ENCODE peak calls at places on chromosome 20, in four cellular contexts. R is HepG2, V is H1, L is stomach. Z is an unnamed sample.

GRCh38 chr20:45306431-45306982 is at the start of gene RBPJL:
- DNase-seq in R (no peak), V (no peak), L (no peak), Z (no peak)

GRCh38 chr20:35991142-35991771 is 22.9 kb downstream of the CNBD2 start:
- DNase-seq in V (no peak), L (peak; percentile 42), R (peak; percentile 35), Z (peak; percentile 25)

GRCh38 chr20:25408170-25408547 is 686 bp downstream of the GINS1 start:
- DNase-seq in L (no peak), R (no peak), V (no peak), Z (no peak)

GRCh38 chr20:46990811-46991567 is 96.3 kb downstream of the EYA2 start:
- DNase-seq in L (no peak), V (no peak), R (no peak), Z (no peak)

GRCh38 chr20:33007376-33008335 is at the start of gene BPIFB2:
- DNase-seq in L (no peak), R (peak; percentile 97), V (no peak), Z (no peak)

GRCh38 chr20:31485450-31486339 is 10.6 kb downstream of the REM1 start:
- DNase-seq in R (no peak), L (no peak), V (no peak), Z (peak; percentile 44)

GRCh38 chr20:1802385-1803215 is 92.6 kb upstream of the SIRPA start:
- DNase-seq in L (no peak), R (peak; percentile 67), V (no peak), Z (peak; percentile 56)

GRCh38 chr20:22773326-22773725 is 189.0 kb upstream of the FOXA2 start:
- DNase-seq in R (no peak), L (no peak), V (no peak), Z (no peak)

GRCh38 chr20:63643499-63643898 is 9.7 kb downstream of the STMN3 start:
- DNase-seq in R (no peak), V (no peak), L (no peak), Z (no peak)

GRCh38 chr20:63642518-63643247 is 10.5 kb downstream of the STMN3 start:
- DNase-seq in R (no peak), V (no peak), L (no peak), Z (peak; percentile 29)

GRCh38 chr20:63648190-63648589 is 5.0 kb downstream of the STMN3 start:
- DNase-seq in V (no peak), R (no peak), L (no peak), Z (no peak)

GRCh38 chr20:63643966-63644365 is 9.3 kb downstream of the STMN3 start:
- DNase-seq in L (no peak), V (no peak), R (no peak), Z (no peak)

GRCh38 chr20:63645218-63645617 is 8.0 kb downstream of the STMN3 start:
- DNase-seq in R (no peak), L (no peak), V (no peak), Z (no peak)
- TF ChIP-seq EP300 in R (no peak), L (no peak), V (no peak), Z (no peak)

DNA sequence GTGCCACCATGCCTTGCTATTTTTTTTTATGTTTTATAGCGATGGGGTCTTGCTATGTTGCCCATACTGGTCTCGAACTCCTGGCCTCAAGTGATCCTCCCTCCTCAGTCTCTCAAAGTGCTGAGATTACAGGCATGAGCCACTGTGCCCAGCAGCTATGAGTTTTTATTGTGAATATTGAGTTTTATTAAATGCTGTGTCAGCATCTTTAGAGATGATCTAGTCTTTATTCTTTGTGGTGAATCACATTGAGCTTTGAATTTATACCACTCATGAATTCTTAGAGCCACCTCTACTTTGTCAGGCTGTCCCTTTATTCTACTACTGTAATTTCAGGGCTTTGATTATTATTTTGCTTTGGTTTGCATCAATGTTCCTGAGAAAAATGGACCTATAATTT is 428.3 kb downstream of the BTBD3 start:
- DNase-seq in V (no peak), R (no peak), L (no peak), Z (no peak)
- H3K27ac ChIP-seq in V (no peak overlapping the region), R (no peak overlapping the region), L (no peak overlapping the region), Z (no peak overlapping the region)

GRCh38 chr20:62046431-62046830 is 19.2 kb downstream of the TAF4 start:
- DNase-seq in V (no peak), L (no peak), R (no peak), Z (no peak)

GRCh38 chr20:62048821-62049291 is 16.8 kb downstream of the TAF4 start:
- DNase-seq in V (no peak), R (no peak), L (no peak), Z (no peak)

GRCh38 chr20:62049342-62050165 is 16.1 kb downstream of the TAF4 start:
- DNase-seq in V (no peak), L (no peak), R (no peak), Z (no peak)

GRCh38 chr20:62047666-62048345 is 17.9 kb downstream of the TAF4 start:
- DNase-seq in V (no peak), R (no peak), L (no peak), Z (no peak)

GRCh38 chr20:62048346-62048761 is 17.3 kb downstream of the TAF4 start:
- DNase-seq in V (no peak), R (no peak), L (no peak), Z (no peak)
- TF ChIP-seq EP300 in V (no peak), R (no peak), L (no peak), Z (no peak)

GRCh38 chr20:38730989-38731737 is 6.9 kb downstream of the SLC32A1 start:
- DNase-seq in V (no peak), L (peak; percentile 70), R (peak; percentile 62), Z (peak; percentile 69)

GRCh38 chr20:38730167-38730988 is 6.1 kb downstream of the SLC32A1 start:
- DNase-seq in R (no peak), V (no peak), L (no peak), Z (peak; percentile 25)

GRCh38 chr20:38728237-38728761 is 4.0 kb downstream of the SLC32A1 start:
- DNase-seq in V (no peak), R (no peak), L (no peak), Z (no peak)

GRCh38 chr20:38728911-38729642 is 4.8 kb downstream of the SLC32A1 start:
- DNase-seq in R (no peak), L (no peak), V (no peak), Z (no peak)

GRCh38 chr20:38729767-38730166 is 5.5 kb downstream of the SLC32A1 start:
- DNase-seq in L (no peak), R (no peak), V (no peak), Z (no peak)
- H3K27ac ChIP-seq in L (no peak overlapping the region), R (no peak overlapping the region), V (no peak overlapping the region), Z (no peak overlapping the region)

DNA sequence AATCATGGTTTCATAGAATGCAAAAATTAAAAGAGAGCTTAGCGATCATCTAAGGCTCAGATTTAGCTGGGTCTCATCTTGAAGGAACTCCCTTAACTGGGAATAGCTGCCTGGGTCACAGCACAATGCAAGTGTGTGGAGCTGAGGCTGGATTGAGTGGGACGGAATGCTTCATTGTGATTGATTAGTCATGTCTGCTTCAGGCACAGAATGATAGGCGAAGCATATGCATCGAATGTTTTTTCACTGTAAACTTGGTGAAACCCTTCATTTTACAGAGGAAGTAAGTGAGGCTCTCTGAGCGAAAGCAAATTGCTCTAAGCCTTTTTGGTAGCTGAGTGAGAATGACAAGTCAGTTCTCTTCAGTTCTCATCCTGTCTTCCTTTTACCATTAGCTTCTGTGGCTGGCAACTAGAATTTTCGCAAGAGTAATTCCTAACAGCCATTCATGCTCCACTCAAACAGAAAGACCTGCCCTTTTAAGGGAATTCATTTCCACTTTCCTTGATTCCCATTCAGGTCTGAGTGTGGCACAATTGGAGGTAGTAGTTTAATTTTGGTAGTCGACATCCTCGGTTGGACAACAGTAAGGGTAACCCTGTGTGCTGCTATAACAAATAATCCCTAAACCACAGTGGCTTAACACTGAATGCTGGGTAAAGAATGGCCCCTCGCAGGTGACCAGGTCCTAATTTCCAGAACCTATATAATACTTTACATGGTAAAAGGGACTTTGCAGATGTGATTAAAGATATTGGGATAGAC is 143.1 kb downstream of the BMP7 start:
- DNase-seq in V (no peak), L (no peak), R (no peak), Z (no peak)
- TF ChIP-seq EP300 in V (no peak), L (no peak), R (no peak), Z (no peak)

GRCh38 chr20:57470666-57471495 is 54.1 kb downstream of the CTCFL start:
- DNase-seq in R (no peak), V (no peak), L (no peak), Z (no peak)

GRCh38 chr20:57468523-57469417 is 56.2 kb downstream of the CTCFL start:
- DNase-seq in V (no peak), L (no peak), R (no peak), Z (no peak)

GRCh38 chr20:57469418-57470211 is 55.3 kb downstream of the CTCFL start:
- DNase-seq in V (no peak), L (no peak), R (no peak), Z (no peak)

GRCh38 chr20:57471496-57472210 is 53.3 kb downstream of the CTCFL start:
- DNase-seq in R (no peak), L (no peak), V (no peak), Z (no peak)

DNA sequence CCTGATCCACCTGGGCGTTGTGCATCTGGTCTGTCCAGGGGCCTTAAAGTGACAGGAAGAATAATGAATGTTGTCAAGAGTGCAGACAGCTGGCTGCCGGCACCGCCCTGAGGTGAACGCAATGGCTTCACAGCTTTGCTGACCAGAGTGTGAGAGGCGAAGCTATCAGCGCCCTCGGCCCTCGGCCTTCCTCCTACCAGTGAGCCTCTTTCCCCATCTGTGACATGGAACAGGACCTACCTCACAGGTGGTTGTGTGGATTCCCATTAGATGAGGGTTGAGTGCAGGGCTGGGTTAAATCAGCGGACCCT is 54.8 kb downstream of the CTCFL start:
- DNase-seq in V (no peak), L (no peak), R (no peak), Z (no peak)
- H3K27ac ChIP-seq in V (no peak overlapping the region), L (no peak overlapping the region), R (no peak overlapping the region), Z (no peak overlapping the region)